ENCODE peak calls at places on chromosomes 1 and 21, in five cellular contexts. X, I, V, C and N are unnamed samples.

GRCh38 chr1:100895540-100896480 is at the start of gene SLC30A7:
- DNase-seq in C (peak), X (peak), I (peak), V (peak), N (peak)

GRCh38 chr1:79259390-79260336 is 253.1 kb upstream of the ADGRL4 start:
- DNase-seq in I (peak), C (no peak), V (no peak), X (no peak), N (peak)

GRCh38 chr1:30264672-30265025 is 458.7 kb downstream of the MATN1 start:
- DNase-seq in I (no peak), X (no peak), C (no peak), V (no peak), N (no peak)

GRCh38 chr1:29974345-29974744 is 738.0 kb downstream of the PTPRU start:
- DNase-seq in V (no peak), C (peak), I (no peak), X (no peak), N (peak)

GRCh38 chr1:192788184-192788583 is 20.7 kb upstream of the RGS2 start:
- DNase-seq in C (no peak), V (peak), X (no peak), I (peak), N (no peak)

GRCh38 chr1:55898191-55898590 is 681.2 kb downstream of the PLPP3 start:
- DNase-seq in X (no peak), V (no peak), C (no peak), I (peak), N (peak)

GRCh38 chr21:33296156-33296555 is 28.6 kb upstream of the IFNAR1 start:
- DNase-seq in X (no peak), C (no peak), V (no peak), I (no peak), N (no peak)

GRCh38 chr21:46428286-46428685 is 30.4 kb upstream of the DIP2A start:
- DNase-seq in I (no peak), X (no peak), V (no peak), C (no peak), N (no peak)

GRCh38 chr1:17520473-17521319 is 18.8 kb upstream of the ARHGEF10L start:
- DNase-seq in C (no peak), X (no peak), I (no peak), V (no peak), N (no peak)

GRCh38 chr1:32771561-32772280 is 45.4 kb downstream of the YARS1 start:
- DNase-seq in I (no peak), X (no peak), C (no peak), V (no peak), N (no peak)

GRCh38 chr1:55479970-55480369 is 264.8 kb upstream of the USP24 start:
- DNase-seq in X (no peak), C (no peak), I (no peak), V (no peak), N (no peak)

GRCh38 chr1:243639027-243639658 is 210.9 kb downstream of the AKT3 start:
- DNase-seq in I (no peak), V (no peak), X (no peak), C (no peak), N (no peak)

GRCh38 chr1:12386130-12386529 is 156.3 kb downstream of the VPS13D start:
- DNase-seq in I (no peak), V (no peak), X (no peak), C (no peak), N (no peak)

GRCh38 chr1:160401972-160402795 is 1.8 kb downstream of the VANGL2 start:
- DNase-seq in X (peak), C (no peak), V (no peak), I (no peak), N (no peak)

GRCh38 chr1:191508239-191508638 is 650.0 kb upstream of the RGS18 start:
- DNase-seq in V (no peak), X (no peak), C (no peak), I (no peak), N (no peak)

GRCh38 chr21:45898781-45899180 is 82.8 kb upstream of the COL6A1 start:
- DNase-seq in C (no peak), I (no peak), V (no peak), X (no peak), N (no peak)

GRCh38 chr1:96384611-96385010 is 337.0 kb upstream of the PTBP2 start:
- DNase-seq in C (no peak), X (no peak), I (no peak), V (no peak), N (no peak)

GRCh38 chr1:95004013-95004412 is 68.7 kb downstream of the ALG14 start:
- DNase-seq in X (no peak), I (no peak), V (no peak), C (no peak), N (no peak)

GRCh38 chr1:242146640-242147039 is 147.7 kb upstream of the MAP1LC3C start:
- DNase-seq in V (no peak), C (no peak), I (no peak), X (no peak), N (no peak)

GRCh38 chr1:58717979-58718378 is 18.1 kb upstream of the MYSM1 start:
- DNase-seq in X (no peak), I (no peak), V (no peak), C (no peak), N (no peak)

GRCh38 chr1:152411144-152411543 is 2.9 kb downstream of the CRNN start:
- DNase-seq in V (no peak), C (no peak), I (no peak), X (no peak), N (no peak)

GRCh38 chr1:86866665-86867064 is 47.3 kb downstream of the SELENOF start:
- DNase-seq in X (no peak), I (peak), V (no peak), C (no peak), N (peak)

GRCh38 chr21:38311091-38311490 is 54.3 kb downstream of the KCNJ15 start:
- DNase-seq in V (no peak), C (no peak), X (no peak), I (no peak), N (no peak)

GRCh38 chr1:184310157-184310819 is 76.5 kb upstream of the C1orf21 start:
- DNase-seq in V (peak), C (no peak), X (no peak), I (no peak), N (no peak)

GRCh38 chr1:41525891-41526587 is 41.6 kb upstream of the EDN2 start:
- DNase-seq in X (no peak), I (no peak), V (no peak), C (no peak), N (no peak)

GRCh38 chr21:15743593-15743992 is 13.8 kb downstream of the USP25 start:
- DNase-seq in I (no peak), V (peak), X (no peak), C (no peak), N (no peak)

GRCh38 chr1:9629445-9630201 is 21.9 kb upstream of the PIK3CD start:
- DNase-seq in C (no peak), V (peak), X (peak), I (no peak), N (no peak)

GRCh38 chr1:149936076-149936991 is at the start of gene MTMR11:
- DNase-seq in V (peak), X (no peak), I (no peak), C (no peak), N (no peak)

GRCh38 chr1:55353709-55354620 is 138.8 kb upstream of the USP24 start:
- DNase-seq in I (no peak), X (no peak), C (no peak), V (no peak), N (no peak)

GRCh38 chr21:36429672-36430546 is 44.7 kb downstream of the CHAF1B start:
- DNase-seq in X (peak), I (peak), V (peak), C (peak), N (peak)

GRCh38 chr1:161987872-161988271 is 35.8 kb downstream of the OLFML2B start:
- DNase-seq in X (no peak), V (no peak), C (no peak), I (no peak), N (no peak)

GRCh38 chr1:170700842-170701305 is 36.9 kb downstream of the PRRX1 start:
- DNase-seq in V (no peak), C (no peak), I (no peak), X (no peak), N (no peak)

GRCh38 chr1:83503153-83503552 is 495.8 kb downstream of the TTLL7 start:
- DNase-seq in V (no peak), C (no peak), X (no peak), I (no peak), N (no peak)
- H3K4me3 ChIP-seq in V (no peak), C (no peak), X (no peak), I (no peak), N (no peak)

GRCh38 chr1:23368562-23369334 is 888 bp downstream of the ZNF436 start:
- DNase-seq in V (peak), X (peak), I (peak), C (peak), N (peak)

GRCh38 chr1:23367791-23368561 is 1.7 kb downstream of the ZNF436 start:
- DNase-seq in V (peak), X (peak), I (peak), C (peak), N (peak)

GRCh38 chr1:23366146-23366545 is 3.5 kb downstream of the ZNF436 start:
- DNase-seq in I (no peak), V (no peak), X (no peak), C (no peak), N (no peak)

GRCh38 chr1:23367451-23367790 is 2.2 kb downstream of the ZNF436 start:
- DNase-seq in I (no peak), X (no peak), V (peak), C (no peak), N (no peak)

GRCh38 chr1:23366598-23366997 is 3.0 kb downstream of the ZNF436 start:
- DNase-seq in I (no peak), X (no peak), V (no peak), C (no peak), N (no peak)
- H3K4me3 ChIP-seq in I (no peak), X (no peak), V (peak), C (no peak), N (no peak)

DNA sequence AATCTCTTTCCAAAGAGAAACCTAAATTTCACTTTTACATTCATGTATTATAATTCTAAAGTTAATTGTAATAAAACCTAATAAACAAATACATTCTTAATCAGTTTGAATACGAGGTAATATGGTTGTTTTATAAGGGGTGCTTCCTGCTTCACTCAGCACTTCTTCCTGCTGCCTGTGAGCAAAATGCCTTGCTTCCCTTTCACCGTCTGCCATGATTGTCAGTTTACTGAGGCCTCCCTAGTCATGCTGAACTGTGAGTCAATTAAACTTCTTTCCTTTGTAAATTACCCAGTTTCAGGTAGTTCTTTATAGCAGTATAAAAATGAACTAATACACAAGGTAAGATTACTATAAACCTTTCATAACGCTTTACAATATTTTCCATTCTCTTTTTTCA is 491.1 kb upstream of the LRRC7 start:
- DNase-seq in C (no peak), I (no peak), V (no peak), X (no peak), N (no peak)
- H3K4me3 ChIP-seq in C (no peak), I (no peak), V (no peak), X (no peak), N (no peak)

GRCh38 chr21:41924355-41924754 is 29.5 kb downstream of the C2CD2 start:
- DNase-seq in V (no peak), I (no peak), X (no peak), C (no peak), N (no peak)
- H3K4me3 ChIP-seq in V (no peak), I (no peak), X (no peak), C (no peak), N (no peak)

GRCh38 chr1:43548285-43549271 is 17.9 kb downstream of the PTPRF start:
- DNase-seq in X (peak), V (no peak), I (no peak), C (no peak), N (no peak)

GRCh38 chr1:43551396-43551888 is 20.8 kb downstream of the PTPRF start:
- DNase-seq in C (no peak), I (no peak), X (no peak), V (no peak), N (no peak)

GRCh38 chr1:43550598-43551246 is 20.0 kb downstream of the PTPRF start:
- DNase-seq in X (no peak), V (no peak), I (no peak), C (no peak), N (no peak)

GRCh38 chr1:43552059-43552742 is 21.5 kb downstream of the PTPRF start:
- DNase-seq in X (no peak), V (no peak), I (no peak), C (no peak), N (no peak)

DNA sequence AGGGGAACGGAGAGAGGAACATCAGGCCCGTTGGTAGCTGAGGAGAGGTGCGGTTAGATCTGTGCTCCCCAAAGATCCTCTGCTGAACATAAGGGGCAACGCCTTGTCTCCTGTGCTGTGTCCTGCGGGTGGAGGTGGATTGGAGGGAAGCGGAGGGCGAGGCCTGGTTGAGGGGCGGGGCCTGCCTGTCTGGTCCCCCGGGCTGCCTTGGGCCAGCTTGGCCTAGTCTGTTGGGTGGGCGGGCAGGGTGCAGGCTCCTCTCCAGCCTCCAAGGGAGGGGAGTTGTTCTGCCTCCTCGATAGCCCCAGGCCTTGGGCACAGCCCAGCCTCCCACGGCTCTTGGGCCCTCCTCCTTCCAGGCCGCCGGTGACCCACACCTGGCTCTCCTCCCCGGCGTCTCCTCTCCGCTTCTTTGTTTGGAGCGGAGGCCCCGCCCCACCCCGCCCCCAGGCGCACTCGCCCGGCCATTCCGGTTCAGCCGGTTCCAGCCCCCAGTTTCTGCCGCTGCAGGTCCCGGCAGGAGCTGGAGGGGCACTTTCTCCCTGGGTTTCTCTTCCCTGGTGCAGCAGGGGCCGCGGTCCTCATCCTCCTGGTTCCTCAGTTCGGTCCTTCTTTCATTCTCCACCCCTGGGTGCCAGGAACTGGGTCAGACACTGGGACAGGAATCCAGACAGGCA is 19.4 kb downstream of the PTPRF start:
- DNase-seq in X (peak), C (no peak), I (no peak), V (peak), N (no peak)
- H3K4me3 ChIP-seq in X (peak), C (peak), I (no peak), V (peak), N (no peak)

GRCh38 chr1:67415041-67415440 is 15.2 kb downstream of the SERBP1 start:
- DNase-seq in I (no peak), X (no peak), V (no peak), C (no peak), N (no peak)
- H3K4me3 ChIP-seq in I (no peak), X (no peak), V (no peak), C (no peak), N (no peak)

GRCh38 chr1:155071701-155072100 is 6.9 kb upstream of the EFNA3 start:
- DNase-seq in V (no peak), I (no peak), X (no peak), C (no peak), N (no peak)
- H3K4me3 ChIP-seq in V (no peak), I (no peak), X (no peak), C (no peak), N (no peak)

GRCh38 chr1:245598524-245599310 is 443.9 kb downstream of the KIF26B start:
- DNase-seq in V (no peak), I (no peak), X (no peak), C (no peak), N (no peak)
- H3K4me3 ChIP-seq in V (no peak), I (no peak), X (no peak), C (no peak), N (peak)